ENCODE peak calls at places on chromosomes 3 and 15, in nine cellular contexts. F, K, X, P, M, O, N, W and G are unnamed samples.

GRCh38 chr15:49494842-49495241 is 71.8 kb downstream of the FGF7 start:
- DNase-seq in F (no peak), N (peak), M (no peak), P (no peak), O (no peak), X (no peak), W (no peak), K (no peak), G (no peak)

GRCh38 chr15:99980791-99981190 is 247.6 kb upstream of the LYSMD4 start:
- DNase-seq in K (no peak), P (no peak), N (no peak), X (no peak), W (no peak), F (no peak), M (no peak), O (no peak), G (no peak)

GRCh38 chr15:101262551-101262950 is 10.7 kb upstream of the CHSY1 start:
- DNase-seq in M (no peak), W (no peak), N (no peak), P (no peak), X (no peak), F (no peak), K (no peak), O (no peak), G (no peak)

GRCh38 chr3:132417695-132418520 is 606 bp downstream of the DNAJC13 start:
- DNase-seq in K (peak), N (peak), O (peak), P (peak), W (peak), M (peak), X (peak), F (peak), G (peak)

GRCh38 chr3:37712918-37713819 is 148.5 kb upstream of the CTDSPL start:
- DNase-seq in M (no peak), N (peak), O (no peak), K (peak), P (no peak), W (no peak), X (no peak), F (no peak), G (no peak)

GRCh38 chr15:43516801-43517353 is 531 bp upstream of the MAP1A start:
- DNase-seq in F (no peak), W (no peak), P (no peak), M (peak), X (no peak), N (peak), O (peak), K (no peak), G (no peak)

GRCh38 chr15:51884517-51885236 is 55.2 kb downstream of the TMOD3 start:
- DNase-seq in F (no peak), N (peak), O (peak), M (no peak), X (no peak), K (no peak), W (no peak), P (no peak), G (no peak)

GRCh38 chr3:107271787-107272387 is 105.4 kb upstream of the CCDC54 start:
- DNase-seq in M (peak), O (peak), P (no peak), K (no peak), W (peak), X (no peak), F (no peak), N (peak), G (peak)

GRCh38 chr3:187183210-187183862 is 13.9 kb upstream of the RTP1 start:
- DNase-seq in X (no peak), K (no peak), N (peak), W (no peak), F (no peak), P (no peak), M (no peak), O (peak), G (no peak)

GRCh38 chr3:176469694-176470205 is 727.5 kb downstream of the TBL1XR1 start:
- DNase-seq in P (no peak), N (peak), X (no peak), W (peak), M (no peak), F (no peak), O (no peak), K (no peak), G (no peak)

GRCh38 chr15:67025719-67026118 is 39.7 kb upstream of the SMAD3 start:
- DNase-seq in O (peak), M (no peak), N (peak), X (peak), P (no peak), W (peak), K (peak), F (no peak), G (peak)

GRCh38 chr3:49534581-49535495 is 19.4 kb upstream of the BSN start:
- DNase-seq in P (no peak), F (no peak), X (no peak), K (no peak), N (peak), W (peak), M (peak), O (no peak), G (no peak)

GRCh38 chr15:62338497-62338896 is 173.4 kb upstream of the C2CD4B start:
- DNase-seq in M (no peak), K (no peak), O (no peak), P (no peak), N (no peak), W (no peak), X (no peak), F (no peak), G (no peak)

GRCh38 chr15:40157748-40158447 is 3.0 kb upstream of the BUB1B start:
- DNase-seq in N (no peak), F (no peak), M (no peak), K (no peak), X (no peak), P (no peak), W (no peak), O (no peak), G (no peak)

GRCh38 chr15:51842265-51842664 is 12.8 kb downstream of the TMOD3 start:
- DNase-seq in W (no peak), K (no peak), P (no peak), X (no peak), M (no peak), N (no peak), O (no peak), F (no peak), G (no peak)

GRCh38 chr15:75666823-75667501 is 19.2 kb downstream of the SNX33 start:
- DNase-seq in M (peak), K (peak), O (peak), N (peak), X (peak), P (no peak), F (no peak), W (no peak), G (no peak)

GRCh38 chr3:105863608-105864007 is 5.2 kb downstream of the CBLB start:
- DNase-seq in M (no peak), W (no peak), K (no peak), X (no peak), F (no peak), N (no peak), P (no peak), O (no peak), G (no peak)

GRCh38 chr3:31699309-31699953 is 166.7 kb downstream of the STT3B start:
- DNase-seq in F (no peak), M (no peak), K (no peak), P (no peak), X (no peak), W (no peak), N (peak), O (peak), G (no peak)

GRCh38 chr15:69424001-69424400 is 9.9 kb downstream of the KIF23 start:
- DNase-seq in W (no peak), M (no peak), X (no peak), N (peak), F (no peak), O (no peak), K (no peak), P (no peak), G (no peak)

GRCh38 chr15:29952245-29952644 is 130.0 kb upstream of the TJP1 start:
- DNase-seq in N (no peak), M (no peak), F (no peak), P (no peak), W (no peak), O (peak), X (no peak), K (no peak), G (no peak)

GRCh38 chr3:190886945-190887344 is 24.5 kb upstream of the GMNC start:
- DNase-seq in F (no peak), X (no peak), W (no peak), M (peak), O (no peak), K (no peak), P (no peak), N (no peak), G (no peak)

GRCh38 chr3:196989721-196990262 is 21.2 kb upstream of the PIGZ start:
- DNase-seq in O (no peak), W (no peak), M (no peak), F (no peak), N (no peak), K (no peak), X (no peak), P (no peak), G (no peak)